ENCODE peak calls at places on chromosomes 11 and 22, in eight cellular contexts. M is sigmoid colon, D is OCI-LY7, H is AG04450, V is left ventricle myocardium inferior, J is fibroblast of pulmonary artery, U is pancreas, W is adrenal gland. O is an unnamed sample.

GRCh38 chr11:130611791-130612251 is 163.4 kb downstream of the ADAMTS15 start:
- DNase-seq in D (no peak), M (no peak), V (no peak), J (peak), H (no peak), W (peak), U (no peak), O (no peak)

GRCh38 chr11:116793476-116794096 is 1.9 kb upstream of the APOA5 start:
- DNase-seq in U (no peak), D (peak), W (no peak), H (no peak), J (peak), V (no peak), M (no peak), O (no peak)

GRCh38 chr22:35589071-35589735 is 27.9 kb downstream of the MB start:
- DNase-seq in H (no peak), V (no peak), M (peak), W (peak), D (no peak), J (peak), U (no peak), O (no peak)

GRCh38 chr11:94521684-94522083 is 9.4 kb downstream of the C11orf97 start:
- DNase-seq in U (no peak), M (no peak), V (no peak), H (no peak), W (no peak), D (peak), J (peak), O (no peak)

GRCh38 chr11:12389676-12390075 is 12.3 kb downstream of the PARVA start:
- DNase-seq in U (no peak), W (no peak), D (no peak), M (no peak), H (no peak), J (no peak), V (no peak), O (no peak)

GRCh38 chr22:37604875-37605274 is 3.8 kb upstream of the GGA1 start:
- DNase-seq in U (no peak), M (no peak), V (no peak), D (peak), H (no peak), J (no peak), W (no peak), O (no peak)

GRCh38 chr11:66172146-66172545 is 96.3 kb upstream of the RAB1B start:
- DNase-seq in V (no peak), U (no peak), H (peak), J (peak), W (no peak), D (no peak), M (no peak), O (no peak)

GRCh38 chr11:46560300-46561025 is 33.4 kb downstream of the AMBRA1 start:
- DNase-seq in M (no peak), W (no peak), U (no peak), V (no peak), D (peak), J (peak), H (no peak), O (peak)

GRCh38 chr11:95095858-95096587 is 6.4 kb downstream of the ENDOD1 start:
- DNase-seq in H (no peak), M (no peak), W (no peak), D (peak), U (no peak), V (no peak), J (peak), O (peak)

GRCh38 chr11:119316729-119317591 is at the start of gene MCAM:
- DNase-seq in M (peak), D (no peak), W (no peak), U (no peak), H (no peak), J (no peak), V (peak), O (peak)

GRCh38 chr22:36073476-36073875 is 44.9 kb upstream of the RBFOX2 start:
- DNase-seq in W (no peak), H (no peak), J (peak), V (no peak), U (no peak), M (peak), D (no peak), O (no peak)

GRCh38 chr11:20041499-20041898 is 118.8 kb downstream of the DBX1 start:
- DNase-seq in M (no peak), J (no peak), D (no peak), W (no peak), V (no peak), U (no peak), H (no peak), O (no peak)

GRCh38 chr11:12090061-12090572 is 20.3 kb upstream of the MICAL2 start:
- DNase-seq in U (no peak), J (peak), H (no peak), D (peak), W (no peak), M (no peak), V (no peak), O (no peak)

GRCh38 chr11:123611698-123612097 is 42.7 kb downstream of the SCN3B start:
- DNase-seq in W (no peak), M (no peak), H (no peak), D (no peak), U (no peak), J (no peak), V (no peak), O (no peak)

GRCh38 chr11:123179571-123179970 is 15.5 kb downstream of the CLMP start:
- DNase-seq in W (no peak), D (no peak), M (no peak), J (no peak), H (no peak), U (no peak), V (no peak), O (no peak)

GRCh38 chr22:30208631-30209603 is 37.6 kb downstream of the LIF start:
- DNase-seq in D (no peak), U (peak), V (peak), W (peak), J (peak), H (peak), M (peak), O (no peak)

GRCh38 chr11:57777969-57778317 is 16.3 kb downstream of the CTNND1 start:
- DNase-seq in J (peak), H (no peak), D (no peak), V (no peak), W (no peak), U (peak), M (no peak), O (no peak)

GRCh38 chr11:12792590-12792989 is 118.4 kb downstream of the TEAD1 start:
- DNase-seq in V (no peak), D (no peak), W (peak), J (peak), H (no peak), M (no peak), U (no peak), O (no peak)

GRCh38 chr11:7518811-7519562 is 5.2 kb downstream of the PPFIBP2 start:
- DNase-seq in H (no peak), V (no peak), M (no peak), U (no peak), J (no peak), W (no peak), D (no peak), O (no peak)

GRCh38 chr22:43853328-43853931 is 8.9 kb downstream of the SULT4A1 start:
- DNase-seq in D (no peak), U (no peak), H (no peak), W (no peak), M (peak), J (no peak), V (no peak), O (no peak)

GRCh38 chr11:78551066-78551465 is 23.6 kb downstream of the NARS2 start:
- DNase-seq in W (no peak), H (no peak), V (no peak), D (no peak), M (no peak), J (no peak), U (no peak), O (no peak)

GRCh38 chr11:18769802-18770456 is 21.7 kb downstream of the PTPN5 start:
- DNase-seq in H (no peak), W (no peak), J (no peak), V (no peak), M (no peak), U (no peak), D (peak), O (peak)

GRCh38 chr11:34358258-34358665 is 452 bp upstream of the ABTB2 start:
- DNase-seq in D (no peak), H (no peak), J (peak), V (peak), M (peak), W (peak), U (peak), O (peak)

GRCh38 chr11:2271077-2271326 is 614 bp upstream of the ASCL2 start:
- DNase-seq in J (no peak), H (no peak), M (peak), V (peak), U (no peak), D (no peak), W (no peak), O (no peak)

GRCh38 chr22:38924197-38924952 is 33.0 kb upstream of the APOBEC3A start:
- DNase-seq in D (no peak), U (peak), M (peak), H (peak), V (peak), W (peak), J (peak), O (no peak)

GRCh38 chr11:12629601-12630313 is 44.5 kb upstream of the TEAD1 start:
- DNase-seq in H (no peak), U (no peak), D (no peak), V (no peak), W (no peak), J (peak), M (no peak), O (no peak)

GRCh38 chr11:68113986-68114385 is 7.2 kb downstream of the CHKA start:
- DNase-seq in H (peak), D (no peak), W (no peak), V (no peak), U (no peak), J (peak), M (no peak), O (no peak)
- TF ChIP-seq CTCF in H (peak), D (no peak), W (no peak), V (no peak), U (no peak), J (no peak), M (no peak), O (no peak)

GRCh38 chr11:100981196-100981824 is 148.3 kb downstream of the PGR start:
- DNase-seq in D (no peak), U (no peak), M (no peak), J (no peak), W (peak), V (no peak), H (no peak), O (no peak)

GRCh38 chr11:100978942-100979341 is 150.7 kb downstream of the PGR start:
- DNase-seq in W (no peak), D (no peak), J (no peak), U (no peak), H (no peak), V (no peak), M (no peak), O (no peak)

GRCh38 chr11:100980156-100980555 is 149.5 kb downstream of the PGR start:
- DNase-seq in J (peak), M (no peak), U (no peak), H (no peak), V (no peak), D (peak), W (no peak), O (no peak)

DNA sequence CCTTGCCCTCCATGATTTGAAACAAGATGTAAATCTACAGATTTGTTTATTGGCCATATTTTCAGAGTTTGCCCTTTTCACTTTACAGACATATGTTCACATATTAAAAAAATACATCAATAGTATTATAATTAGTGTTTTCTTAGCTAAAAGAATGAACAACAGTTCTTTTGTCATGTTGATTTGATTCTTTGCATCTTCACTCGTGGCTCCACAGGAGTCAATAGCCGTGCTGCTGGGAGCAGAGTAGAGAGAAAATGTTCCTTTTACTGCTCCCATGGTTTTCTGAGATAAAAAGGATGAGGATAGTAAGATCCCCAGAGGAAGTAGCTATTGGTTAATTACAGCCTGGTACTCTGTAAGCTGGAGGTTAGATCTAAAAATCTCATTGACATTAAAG is 151.2 kb downstream of the PGR start:
- DNase-seq in V (no peak), U (no peak), W (no peak), M (no peak), D (no peak), H (no peak), J (no peak), O (no peak)
- TF ChIP-seq CTCF in V (no peak), U (no peak), W (no peak), M (no peak), D (no peak), H (no peak), J (no peak), O (no peak)

GRCh38 chr22:45242778-45243191 is 2.1 kb upstream of the KIAA0930 start:
- DNase-seq in U (peak), H (no peak), D (no peak), V (no peak), W (no peak), M (no peak), J (peak), O (no peak)
- TF ChIP-seq CTCF in U (no peak), H (peak), D (peak), V (no peak), W (no peak), M (no peak), J (peak), O (no peak)

GRCh38 chr11:68956142-68956541 is 24.6 kb downstream of the MRGPRD start:
- DNase-seq in M (peak), J (no peak), V (no peak), U (no peak), D (peak), H (no peak), W (no peak), O (peak)
- TF ChIP-seq CTCF in M (peak), J (peak), V (no peak), U (no peak), D (peak), H (peak), W (no peak), O (peak)

GRCh38 chr11:65013692-65014145 is 241 bp upstream of the ARL2 start:
- DNase-seq in H (peak), W (peak), J (peak), D (peak), M (peak), V (peak), U (peak), O (peak)

GRCh38 chr11:65017927-65018326 is 4.0 kb downstream of the ARL2 start:
- DNase-seq in M (no peak), V (no peak), W (no peak), H (no peak), U (no peak), J (no peak), D (no peak), O (no peak)

GRCh38 chr11:65016705-65017104 is 2.7 kb downstream of the ARL2 start:
- DNase-seq in H (no peak), V (no peak), M (no peak), D (peak), J (no peak), W (no peak), U (no peak), O (no peak)

GRCh38 chr11:65013130-65013691 is 749 bp upstream of the ARL2 start:
- DNase-seq in W (peak), M (peak), J (peak), V (no peak), H (peak), D (no peak), U (peak), O (peak)

DNA sequence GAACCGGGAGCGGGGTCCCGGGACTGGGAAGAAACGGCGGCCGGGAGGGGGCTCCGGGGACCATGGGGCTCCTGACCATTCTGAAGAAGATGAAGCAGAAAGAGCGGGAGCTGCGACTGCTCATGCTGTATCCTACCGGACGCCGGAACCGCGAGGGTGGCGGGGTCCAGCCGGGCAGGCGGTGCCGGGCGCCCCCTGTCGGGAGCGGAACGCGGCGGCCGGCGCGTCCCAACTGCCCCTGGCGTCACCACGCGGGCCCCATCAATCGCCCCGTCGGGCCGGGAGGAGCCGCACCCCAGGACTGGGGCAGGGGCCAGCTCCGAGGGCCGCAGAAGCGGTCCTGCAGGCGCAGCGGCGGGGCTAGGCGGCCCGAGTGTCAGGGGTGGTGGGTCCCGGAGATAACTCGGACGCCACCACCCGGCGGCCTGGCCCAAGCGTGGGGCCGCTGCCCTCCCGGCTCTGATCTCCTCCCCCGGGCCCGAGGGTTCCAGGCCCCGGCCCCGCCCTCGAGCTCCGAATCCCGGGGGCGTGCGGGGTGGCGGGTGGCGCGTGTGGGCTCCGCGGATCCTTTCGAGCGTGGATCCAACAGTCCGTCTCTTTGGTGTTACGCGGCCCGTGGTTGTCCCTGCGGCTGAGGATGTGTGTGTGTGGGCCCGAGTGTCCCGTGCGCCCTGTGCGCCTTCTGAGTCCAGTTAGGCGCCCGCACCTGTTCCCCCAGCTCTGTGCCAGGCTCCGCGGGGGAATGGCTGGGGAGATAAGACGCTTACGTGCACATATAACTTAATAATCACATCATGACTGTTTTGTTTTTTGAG is at the start of gene ARL2:
- DNase-seq in M (no peak), J (peak), U (no peak), D (no peak), H (no peak), V (no peak), W (peak), O (peak)
- TF ChIP-seq CTCF in M (peak), J (no peak), U (peak), D (peak), H (peak), V (peak), W (peak), O (peak)